ENCODE peak calls at places on chromosome 1, in ten cellular contexts. N, K, O, S, Z, I, D, E, W and Q are unnamed samples.

GRCh38 chr1:36522021-36522420 is 39.3 kb upstream of the CSF3R start:
- DNase-seq in N (no peak), D (no peak), I (no peak), W (no peak), O (no peak), S (no peak), Z (no peak), E (no peak), K (no peak), Q (peak)

GRCh38 chr1:179231923-179232322 is 2.4 kb upstream of the ABL2 start:
- DNase-seq in S (no peak), N (no peak), E (peak), Z (no peak), D (no peak), I (no peak), O (no peak), W (peak), K (no peak), Q (no peak)

GRCh38 chr1:12454406-12455391 is 163.3 kb downstream of the DHRS3 start:
- DNase-seq in W (peak), E (no peak), O (no peak), I (no peak), S (no peak), K (no peak), N (peak), D (no peak), Z (peak), Q (no peak)

GRCh38 chr1:202162418-202163280 is 2.2 kb upstream of the PTPN7 start:
- DNase-seq in K (peak), S (no peak), D (no peak), I (peak), W (no peak), Z (no peak), E (no peak), O (no peak), N (no peak), Q (no peak)

GRCh38 chr1:60833173-60833572 is 249.2 kb upstream of the NFIA start:
- DNase-seq in S (no peak), D (peak), W (no peak), N (no peak), O (no peak), E (no peak), Z (peak), I (no peak), K (no peak), Q (no peak)

GRCh38 chr1:119547306-119547705 is 40.3 kb downstream of the HSD3B1 start:
- DNase-seq in W (no peak), K (no peak), N (no peak), I (no peak), O (no peak), D (no peak), Z (no peak), S (peak), E (no peak), Q (no peak)

GRCh38 chr1:182974792-182975191 is 21.8 kb upstream of the SHCBP1L start:
- DNase-seq in D (no peak), W (no peak), N (no peak), Z (no peak), S (no peak), O (no peak), K (no peak), E (no peak), I (no peak), Q (no peak)

GRCh38 chr1:91948097-91948496 is 1.1 kb upstream of the BRDT start:
- DNase-seq in N (no peak), W (no peak), E (no peak), Z (no peak), D (no peak), S (no peak), K (no peak), I (no peak), O (no peak), Q (no peak)

GRCh38 chr1:245790441-245790840 is 635.7 kb downstream of the KIF26B start:
- DNase-seq in W (peak), S (no peak), I (no peak), Z (peak), D (no peak), K (no peak), E (peak), N (no peak), O (no peak), Q (no peak)

GRCh38 chr1:91637539-91637994 is 136.9 kb downstream of the CDC7 start:
- DNase-seq in Z (no peak), O (no peak), I (no peak), S (no peak), N (no peak), K (no peak), W (no peak), D (no peak), E (no peak), Q (no peak)

GRCh38 chr1:69657976-69658375 is 90.3 kb downstream of the LRRC7 start:
- DNase-seq in D (no peak), S (no peak), O (no peak), N (no peak), I (no peak), E (no peak), Z (peak), W (no peak), K (no peak), Q (no peak)

GRCh38 chr1:173870252-173871075 is 2.3 kb downstream of the ZBTB37 start:
- DNase-seq in E (no peak), Z (no peak), W (no peak), D (no peak), K (peak), N (no peak), S (no peak), I (peak), O (no peak), Q (peak)

GRCh38 chr1:173479649-173480048 is 2.5 kb downstream of the PRDX6 start:
- DNase-seq in I (no peak), S (no peak), W (peak), E (peak), Z (peak), O (no peak), N (no peak), D (no peak), K (no peak), Q (no peak)

GRCh38 chr1:199290186-199290585 is 651.3 kb downstream of the PTPRC start:
- DNase-seq in W (no peak), I (no peak), Z (no peak), N (no peak), O (no peak), S (no peak), K (no peak), E (peak), D (no peak), Q (no peak)

GRCh38 chr1:151953409-151954094 is 40.1 kb downstream of the S100A10 start:
- DNase-seq in W (no peak), O (no peak), S (no peak), I (no peak), N (no peak), E (no peak), D (no peak), K (no peak), Z (no peak), Q (no peak)
- H3K4me3 ChIP-seq in W (no peak), O (no peak), S (no peak), I (no peak), N (no peak), E (no peak), D (no peak), K (no peak), Z (no peak), Q (no peak)

GRCh38 chr1:211656728-211657127 is 18.7 kb downstream of the NEK2 start:
- DNase-seq in E (no peak), W (no peak), D (no peak), N (no peak), I (no peak), Z (no peak), O (no peak), S (no peak), K (no peak), Q (no peak)

GRCh38 chr1:211653329-211653728 is 22.1 kb downstream of the NEK2 start:
- DNase-seq in I (no peak), E (no peak), O (no peak), Z (peak), K (no peak), D (no peak), S (no peak), N (no peak), W (no peak), Q (no peak)

GRCh38 chr1:211653907-211654553 is 21.4 kb downstream of the NEK2 start:
- DNase-seq in E (peak), N (no peak), D (no peak), O (no peak), Z (peak), W (peak), I (no peak), S (no peak), K (no peak), Q (no peak)

GRCh38 chr1:211652371-211652770 is 23.1 kb downstream of the NEK2 start:
- DNase-seq in Z (no peak), O (no peak), E (no peak), D (no peak), I (no peak), N (no peak), K (no peak), S (no peak), W (no peak), Q (no peak)

GRCh38 chr1:211654838-211655787 is 20.3 kb downstream of the NEK2 start:
- DNase-seq in E (peak), K (peak), Z (peak), N (peak), W (peak), S (no peak), D (peak), I (peak), O (peak), Q (peak)
- H3K4me3 ChIP-seq in E (no peak), K (no peak), Z (no peak), N (no peak), W (no peak), S (no peak), D (no peak), I (no peak), O (no peak), Q (no peak)

GRCh38 chr1:111656093-111657017 is 36.8 kb downstream of the RAP1A start:
- DNase-seq in K (peak), I (peak), W (peak), Z (peak), S (no peak), O (peak), E (peak), N (peak), D (no peak), Q (no peak)

GRCh38 chr1:111665527-111665926 is 45.9 kb downstream of the RAP1A start:
- DNase-seq in W (no peak), D (no peak), I (no peak), O (no peak), E (no peak), N (no peak), S (no peak), K (no peak), Z (no peak), Q (no peak)

GRCh38 chr1:111654839-111655238 is 35.2 kb downstream of the RAP1A start:
- DNase-seq in O (no peak), I (no peak), E (no peak), D (no peak), Z (no peak), W (no peak), K (no peak), S (no peak), N (no peak), Q (no peak)

GRCh38 chr1:111658622-111659021 is 39.0 kb downstream of the RAP1A start:
- DNase-seq in S (no peak), O (no peak), Z (no peak), D (no peak), W (no peak), N (no peak), K (no peak), I (no peak), E (no peak), Q (no peak)

DNA sequence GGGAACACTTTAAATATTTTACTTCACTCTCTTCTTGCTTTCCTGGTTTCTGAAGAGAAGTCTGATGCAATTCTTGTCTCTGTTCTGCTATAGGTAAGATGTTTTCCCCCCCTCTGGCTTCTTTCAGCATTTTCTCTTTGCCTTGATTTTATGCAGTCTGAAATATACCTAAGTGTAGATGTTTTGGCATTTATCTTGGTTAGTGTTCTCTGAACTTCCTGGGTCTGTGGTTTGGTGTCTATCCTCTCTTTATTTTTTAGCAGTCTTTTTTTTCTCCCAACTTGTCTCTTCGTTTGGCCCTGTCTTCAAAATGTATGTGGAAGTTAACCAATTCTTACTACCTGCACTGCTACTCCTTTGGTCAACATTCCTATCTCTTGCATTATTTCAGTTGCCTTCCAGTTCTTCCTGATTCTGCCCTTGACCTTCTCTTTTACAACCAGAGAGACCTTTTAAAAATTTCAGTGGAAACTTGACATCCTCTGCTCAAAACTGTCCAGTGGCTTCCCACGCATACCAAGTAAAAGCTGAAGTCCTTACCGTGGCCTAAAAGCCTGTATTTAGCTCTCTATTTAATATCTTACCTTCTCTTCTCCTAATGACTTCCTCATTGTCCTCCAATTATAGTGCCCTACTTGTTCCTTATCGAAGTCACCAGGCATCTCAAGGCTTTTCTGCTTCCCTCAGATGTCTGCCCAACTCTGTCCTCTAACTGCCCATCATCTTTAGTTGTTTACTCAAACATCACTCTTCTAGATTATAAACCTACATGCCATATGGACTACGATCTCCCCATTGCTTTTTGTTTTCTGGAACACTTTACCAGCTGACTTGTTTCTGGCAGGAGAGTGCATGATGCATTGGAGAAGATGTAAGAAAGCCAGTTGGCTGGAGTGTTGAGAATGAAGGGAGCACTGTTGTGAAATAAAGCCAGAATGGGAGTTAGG is 40.9 kb downstream of the RAP1A start:
- DNase-seq in E (peak), W (no peak), I (no peak), Z (peak), O (no peak), D (no peak), N (no peak), S (no peak), K (no peak), Q (no peak)
- H3K4me3 ChIP-seq in E (no peak), W (no peak), I (no peak), Z (no peak), O (no peak), D (no peak), N (no peak), S (no peak), K (peak), Q (no peak)

GRCh38 chr1:107124705-107125104 is 16.1 kb upstream of the NTNG1 start:
- DNase-seq in D (no peak), N (no peak), O (no peak), S (no peak), W (no peak), E (no peak), I (no peak), K (no peak), Z (no peak), Q (no peak)

GRCh38 chr1:107123741-107124140 is 17.1 kb upstream of the NTNG1 start:
- DNase-seq in S (no peak), E (no peak), N (no peak), K (no peak), D (no peak), O (no peak), I (no peak), Z (no peak), W (no peak), Q (no peak)

DNA sequence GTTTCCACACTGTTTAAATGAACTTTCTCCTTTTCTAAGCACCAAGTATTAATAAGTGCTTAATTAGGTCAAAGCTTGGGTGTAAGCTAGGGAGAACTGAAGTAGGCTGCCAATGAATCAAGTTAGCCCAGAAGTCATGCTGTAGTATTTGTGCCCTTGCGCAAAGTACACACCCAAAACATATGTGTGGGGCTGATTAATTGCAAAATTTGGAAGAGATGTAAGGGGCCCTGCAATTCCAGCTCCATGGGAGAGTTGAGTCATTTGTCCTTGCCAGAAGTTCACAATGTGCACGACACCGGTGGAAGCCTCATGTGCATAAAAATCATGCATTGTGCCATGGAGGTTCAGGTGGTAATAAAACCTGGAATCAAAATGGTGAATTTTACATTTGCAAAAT is 18.6 kb upstream of the NTNG1 start:
- DNase-seq in N (no peak), W (no peak), D (no peak), I (no peak), E (no peak), Z (no peak), S (no peak), O (no peak), K (no peak), Q (no peak)
- H3K4me3 ChIP-seq in N (no peak), W (no peak), D (no peak), I (no peak), E (no peak), Z (no peak), S (no peak), O (no peak), K (no peak), Q (no peak)

DNA sequence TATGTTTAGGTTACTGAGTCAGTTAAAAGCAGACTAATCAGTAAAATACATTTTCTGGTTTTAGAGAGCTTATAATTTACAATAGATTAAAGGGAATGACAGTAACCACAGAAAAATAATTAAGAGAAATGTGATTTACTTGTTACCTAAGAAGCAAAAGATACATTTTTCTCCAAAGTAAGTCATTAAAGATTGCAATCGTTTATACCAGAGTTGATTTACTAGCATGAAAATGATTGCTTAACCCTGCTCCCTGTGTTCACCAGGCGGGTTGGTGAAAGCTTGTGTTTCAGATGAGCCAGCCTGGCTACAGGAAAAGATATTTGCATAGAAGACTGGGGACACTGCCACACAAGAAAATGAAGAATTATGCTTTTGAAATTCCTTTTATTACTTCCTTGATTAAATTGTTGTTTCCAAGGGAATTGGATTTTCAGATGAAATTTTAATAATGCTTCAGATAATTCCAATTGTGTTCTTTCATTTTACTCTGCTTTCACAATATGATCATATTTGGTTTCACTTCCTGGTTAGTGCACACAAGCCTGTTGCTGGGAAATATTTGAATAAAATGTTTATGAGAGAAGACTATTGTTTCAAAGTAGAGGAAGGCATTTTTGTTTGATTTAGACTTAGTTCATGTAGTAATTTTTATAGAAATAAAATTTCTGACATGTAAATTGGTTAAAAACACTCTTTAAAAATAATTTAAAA is 28.0 kb downstream of the LRRC8B start:
- DNase-seq in K (no peak), O (no peak), I (peak), S (no peak), W (no peak), Z (peak), E (peak), N (no peak), D (no peak), Q (no peak)
- H3K4me3 ChIP-seq in K (no peak), O (no peak), I (peak), S (no peak), W (no peak), Z (no peak), E (no peak), N (no peak), D (no peak), Q (no peak)

DNA sequence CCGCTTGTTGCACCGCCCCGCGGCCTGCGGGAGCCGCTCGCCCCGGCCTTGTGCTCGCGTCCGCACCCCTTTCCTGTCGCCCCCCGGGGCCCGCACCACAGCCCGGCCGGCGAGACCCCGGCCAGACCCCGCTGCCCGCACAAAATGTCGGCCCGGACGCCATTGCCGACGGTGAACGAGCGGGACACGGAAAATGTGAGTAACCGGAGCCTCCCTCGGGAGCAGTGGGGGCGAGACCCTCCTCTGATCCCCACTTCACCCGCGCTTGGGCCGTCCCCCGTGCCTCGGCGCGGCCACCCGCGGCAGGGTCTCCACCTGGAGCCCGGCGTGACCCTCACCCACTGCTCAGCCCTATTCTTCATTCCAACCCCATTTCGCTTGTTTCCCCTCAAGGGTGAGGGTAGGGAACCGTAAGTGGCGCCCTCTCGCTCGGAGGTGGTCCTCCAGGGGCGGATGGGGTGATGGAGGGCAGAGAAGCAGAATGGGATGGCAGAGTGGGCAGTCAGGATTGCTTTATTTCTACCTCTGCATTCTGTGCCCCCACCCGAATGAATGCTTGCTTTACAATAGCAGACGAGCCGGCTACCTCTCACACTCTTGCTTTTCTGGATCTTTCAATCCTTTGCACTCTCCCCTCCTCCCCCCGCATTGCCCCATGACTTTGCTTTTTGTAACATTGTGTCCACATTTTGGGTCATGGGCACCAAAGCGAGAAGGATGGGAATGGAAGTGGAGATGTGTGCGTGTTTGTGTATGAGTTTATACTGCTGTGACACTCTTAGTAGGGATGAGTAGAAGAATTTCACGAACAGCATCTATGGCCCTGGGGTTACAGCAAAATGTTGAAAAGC is 968 bp downstream of the MARK1 start:
- DNase-seq in D (no peak), O (no peak), K (no peak), E (no peak), Z (peak), I (no peak), S (no peak), W (no peak), N (peak), Q (no peak)
- H3K4me3 ChIP-seq in D (peak), O (peak), K (no peak), E (peak), Z (peak), I (no peak), S (peak), W (peak), N (peak), Q (peak)

GRCh38 chr1:33255347-33256311 is 663 bp upstream of the ZNF362 start:
- DNase-seq in W (peak), D (peak), K (no peak), E (peak), Z (peak), S (peak), O (no peak), I (peak), N (peak), Q (peak)
- H3K4me3 ChIP-seq in W (peak), D (peak), K (no peak), E (peak), Z (peak), S (peak), O (peak), I (peak), N (peak), Q (peak)

GRCh38 chr1:203569490-203570318 is 56.9 kb upstream of the ATP2B4 start:
- DNase-seq in Z (peak), K (no peak), I (no peak), N (no peak), O (no peak), S (no peak), E (peak), W (peak), D (no peak), Q (no peak)
- H3K4me3 ChIP-seq in Z (no peak), K (no peak), I (no peak), N (no peak), O (no peak), S (no peak), E (no peak), W (no peak), D (no peak), Q (no peak)